ENCODE peak calls at places on chromosomes 3 and 15, in four cellular contexts. A, K, Q and Y are unnamed samples.

GRCh38 chr3:59245879-59246501 is 196.2 kb upstream of the CFAP20DC start:
- DNase-seq in K (no peak), A (no peak), Q (no peak), Y (no peak)

GRCh38 chr3:126451511-126451910 is 24.2 kb downstream of the ZXDC start:
- DNase-seq in Q (no peak), K (no peak), A (no peak), Y (no peak)

GRCh38 chr3:177487635-177488186 is 290.4 kb upstream of the TBL1XR1 start:
- DNase-seq in A (no peak), Q (no peak), K (no peak), Y (no peak)

GRCh38 chr3:128956440-128956839 is 37.4 kb downstream of the CFAP92 start:
- DNase-seq in A (no peak), K (no peak), Q (no peak), Y (no peak)

GRCh38 chr15:54481819-54482218 is 503.6 kb downstream of the UNC13C start:
- DNase-seq in A (no peak), K (no peak), Q (no peak), Y (no peak)

GRCh38 chr3:67415504-67415903 is 238.9 kb downstream of the SUCLG2 start:
- DNase-seq in A (peak), K (no peak), Q (no peak), Y (peak)

GRCh38 chr3:151205482-151205881 is 2.5 kb upstream of the GPR171 start:
- DNase-seq in K (no peak), Q (no peak), A (no peak), Y (no peak)

GRCh38 chr15:69825941-69826817 is 271.5 kb downstream of the TLE3 start:
- DNase-seq in K (no peak), Q (no peak), A (no peak), Y (no peak)

GRCh38 chr15:68252925-68253534 is 23.5 kb upstream of the CLN6 start:
- DNase-seq in A (peak), K (no peak), Q (peak), Y (peak)

GRCh38 chr3:42043116-42043796 is 47.9 kb upstream of the TRAK1 start:
- DNase-seq in A (no peak), Q (no peak), K (no peak), Y (peak)

GRCh38 chr15:91561371-91562100 is 292.0 kb upstream of the SLCO3A1 start:
- DNase-seq in A (peak), K (no peak), Q (no peak), Y (no peak)

GRCh38 chr3:56593455-56594158 is 36.6 kb downstream of the CCDC66 start:
- DNase-seq in K (no peak), Q (no peak), A (no peak), Y (no peak)

GRCh38 chr3:9769426-9770275 is at the start of gene CAMK1:
- DNase-seq in K (peak), Q (peak), A (no peak), Y (peak)

GRCh38 chr15:93038064-93038705 is 50.8 kb downstream of the RGMA start:
- DNase-seq in A (no peak), K (no peak), Q (no peak), Y (no peak)

GRCh38 chr3:151410891-151411559 is 26.5 kb upstream of the P2RY12 start:
- DNase-seq in K (no peak), Q (no peak), A (no peak), Y (peak)

GRCh38 chr3:182258538-182259177 is 534.6 kb upstream of the ATP11B start:
- DNase-seq in A (no peak), K (no peak), Q (peak), Y (peak)

GRCh38 chr3:46852839-46853355 is 10.3 kb downstream of the MYL3 start:
- DNase-seq in K (no peak), Q (no peak), A (no peak), Y (no peak)

GRCh38 chr3:195896361-195897080 is 11.8 kb downstream of the TNK2 start:
- DNase-seq in K (no peak), A (peak), Q (no peak), Y (peak)

GRCh38 chr15:70976856-70977255 is 84.2 kb downstream of the LRRC49 start:
- DNase-seq in Q (no peak), A (peak), K (no peak), Y (peak)

GRCh38 chr3:57130426-57131209 is 34.5 kb downstream of the IL17RD start:
- DNase-seq in A (no peak), K (no peak), Q (no peak), Y (no peak)

GRCh38 chr3:143122089-143122430 is 2.5 kb downstream of the CHST2 start:
- DNase-seq in Q (no peak), A (no peak), K (no peak), Y (no peak)

GRCh38 chr3:120506828-120507774 is 56.3 kb upstream of the FSTL1 start:
- DNase-seq in A (no peak), Q (peak), K (no peak), Y (peak)

GRCh38 chr3:49534581-49535495 is 19.4 kb upstream of the BSN start:
- DNase-seq in K (no peak), A (no peak), Q (no peak), Y (peak)

GRCh38 chr3:39707314-39707909 is 102.0 kb upstream of the MYRIP start:
- DNase-seq in Q (peak), K (no peak), A (peak), Y (peak)

GRCh38 chr3:158791259-158791920 is 10.5 kb upstream of the MFSD1 start:
- DNase-seq in Q (peak), A (peak), K (no peak), Y (peak)

GRCh38 chr3:123028233-123028828 is 768 bp upstream of the SEMA5B start:
- DNase-seq in K (peak), Q (peak), A (peak), Y (peak)

GRCh38 chr15:93289951-93290350 is 200.9 kb upstream of the RGMA start:
- DNase-seq in K (peak), Q (peak), A (no peak), Y (no peak)

GRCh38 chr3:186418601-186419238 is 56.7 kb upstream of the DGKG start:
- DNase-seq in K (no peak), A (no peak), Q (no peak), Y (no peak)

GRCh38 chr15:25543156-25543555 is 104.3 kb upstream of the UBE3A start:
- DNase-seq in Q (no peak), K (peak), A (peak), Y (peak)

GRCh38 chr15:56244237-56244810 is 645 bp upstream of the RFX7 start:
- DNase-seq in Q (peak), A (no peak), K (peak), Y (peak)

GRCh38 chr15:69526086-69526485 is 73.5 kb downstream of the RPLP1 start:
- DNase-seq in A (no peak), Q (no peak), K (no peak), Y (peak)

GRCh38 chr3:131402391-131403039 is 20.9 kb downstream of the NUDT16 start:
- DNase-seq in Q (peak), K (no peak), A (peak), Y (peak)

GRCh38 chr3:112629425-112629824 is 11.5 kb downstream of the CCDC80 start:
- DNase-seq in K (no peak), Q (peak), A (peak), Y (peak)

GRCh38 chr3:11386413-11387155 is 114.4 kb downstream of the ATG7 start:
- DNase-seq in K (no peak), Q (no peak), A (no peak), Y (no peak)

GRCh38 chr3:193768069-193768391 is 175.0 kb downstream of the OPA1 start:
- DNase-seq in K (no peak), Q (no peak), A (no peak), Y (peak)